ENCODE peak calls at places on chromosomes 6 and 20, in seven cellular contexts. G is NCI-H1092, J is naive B cell, T is adrenal gland, Z is A172, O is GM04504, P is dorsolateral prefrontal cortex. D is an unnamed sample.

GRCh38 chr6:155404937-155405336 is 50.7 kb downstream of the NOX3 start:
- DNase-seq in G (no peak), J (no peak), T (no peak), Z (no peak), O (no peak), P (no peak), D (peak)

GRCh38 chr6:33860706-33861474 is 57.1 kb upstream of the MLN start:
- DNase-seq in G (no peak), J (no peak), T (no peak), Z (no peak), O (peak), P (no peak), D (no peak)

GRCh38 chr6:37244430-37245310 is 12.9 kb upstream of the TBC1D22B start:
- DNase-seq in G (peak), J (no peak), T (peak), Z (peak), O (peak), P (no peak), D (peak)

GRCh38 chr20:24691901-24692351 is 222.5 kb downstream of the SYNDIG1 start:
- DNase-seq in G (no peak), J (no peak), T (peak), Z (no peak), O (no peak), P (peak), D (no peak)

GRCh38 chr6:42345696-42346416 is 105.9 kb downstream of the TRERF1 start:
- DNase-seq in G (no peak), J (no peak), T (no peak), Z (no peak), O (no peak), P (no peak), D (no peak)

GRCh38 chr6:36029464-36029863 is 1.9 kb downstream of the MAPK14 start:
- DNase-seq in G (no peak), J (no peak), T (no peak), Z (no peak), O (peak), P (no peak), D (peak)

GRCh38 chr6:158042245-158042798 is 60.7 kb downstream of the SYNJ2 start:
- DNase-seq in G (no peak), J (no peak), T (peak), Z (peak), O (peak), P (peak), D (peak)

GRCh38 chr6:139256087-139256486 is 35.7 kb downstream of the TXLNB start:
- DNase-seq in G (no peak), J (no peak), T (no peak), Z (no peak), O (peak), P (no peak), D (no peak)

GRCh38 chr20:55090301-55090700 is 614.9 kb downstream of the DOK5 start:
- DNase-seq in G (no peak), J (no peak), T (no peak), Z (no peak), O (no peak), P (no peak), D (no peak)

GRCh38 chr6:105609375-105609991 is 206.6 kb upstream of the PREP start:
- DNase-seq in G (no peak), J (no peak), T (peak), Z (peak), O (no peak), P (no peak), D (no peak)

GRCh38 chr20:34485068-34485634 is 31.1 kb upstream of the DYNLRB1 start:
- DNase-seq in G (no peak), J (no peak), T (no peak), Z (no peak), O (no peak), P (no peak), D (no peak)

GRCh38 chr20:32536861-32537656 is 48.1 kb downstream of the NOL4L start:
- DNase-seq in G (peak), J (peak), T (no peak), Z (no peak), O (no peak), P (no peak), D (no peak)

GRCh38 chr6:797479-798077 is 104.6 kb upstream of the EXOC2 start:
- DNase-seq in G (no peak), J (peak), T (peak), Z (peak), O (peak), P (no peak), D (peak)

GRCh38 chr20:47141350-47141921 is 215.1 kb downstream of the ZMYND8 start:
- DNase-seq in G (no peak), J (no peak), T (no peak), Z (no peak), O (no peak), P (no peak), D (no peak)